ENCODE peak calls at places on chromosomes 5 and 9, in nine cellular contexts. S is upper lobe of right lung; E is GM12864; P is CD8-positive, alpha-beta T cell; M is breast epithelium; T is foreskin fibroblast; G is B cell; L is ovary; H is nephron progenitor cell. K is an unnamed sample.

GRCh38 chr9:109476781-109477268 is 21.3 kb downstream of the PTPN3 start:
- DNase-seq in G (no peak), T (no peak), H (no peak), L (no peak), M (no peak), S (no peak), E (no peak), P (no peak), K (no peak)

GRCh38 chr5:147467973-147468508 is 41.8 kb downstream of the DPYSL3 start:
- DNase-seq in T (no peak), E (no peak), G (no peak), M (no peak), S (no peak), L (no peak), H (no peak), P (no peak), K (no peak)

GRCh38 chr5:66596791-66597757 is 881 bp downstream of the MAST4 start:
- DNase-seq in L (peak), S (peak), E (no peak), G (peak), P (no peak), H (peak), T (peak), M (no peak), K (peak)

GRCh38 chr9:89498845-89499480 is 1.1 kb upstream of the SEMA4D start:
- DNase-seq in P (no peak), S (no peak), G (peak), T (no peak), M (no peak), L (no peak), E (peak), H (no peak), K (peak)

GRCh38 chr9:21607576-21607975 is 125.5 kb upstream of the IFNE start:
- DNase-seq in L (no peak), T (no peak), E (no peak), S (no peak), M (no peak), H (no peak), G (no peak), P (no peak), K (no peak)

GRCh38 chr5:55773057-55773456 is 35.2 kb downstream of the DDX4 start:
- DNase-seq in G (no peak), L (no peak), T (no peak), P (no peak), S (no peak), M (no peak), H (no peak), E (no peak), K (no peak)

GRCh38 chr5:861442-862366 is 10.9 kb upstream of the ZDHHC11 start:
- DNase-seq in T (no peak), P (no peak), H (no peak), S (no peak), G (no peak), M (no peak), L (no peak), E (no peak), K (no peak)

GRCh38 chr5:72835633-72836032 is 19.2 kb downstream of the TNPO1 start:
- DNase-seq in G (no peak), H (no peak), L (no peak), P (no peak), T (no peak), M (no peak), E (no peak), S (no peak), K (no peak)

GRCh38 chr5:140227046-140227445 is 52.1 kb downstream of the CYSTM1 start:
- DNase-seq in S (no peak), E (no peak), H (no peak), L (no peak), T (no peak), M (no peak), P (no peak), G (no peak), K (no peak)

GRCh38 chr5:63255609-63256008 is 677.0 kb downstream of the LRRC70 start:
- DNase-seq in H (no peak), P (no peak), S (no peak), M (no peak), G (no peak), T (no peak), L (no peak), E (no peak), K (no peak)

GRCh38 chr9:116191757-116192415 is 38.3 kb downstream of the PAPPA start:
- DNase-seq in E (no peak), G (no peak), H (no peak), M (no peak), T (no peak), L (no peak), S (no peak), P (no peak), K (no peak)

GRCh38 chr5:133653602-133653995 is 41.3 kb upstream of the FSTL4 start:
- DNase-seq in E (no peak), G (no peak), H (peak), T (no peak), L (no peak), S (no peak), P (no peak), M (no peak), K (no peak)

GRCh38 chr5:59293700-59294099 is 599.8 kb downstream of the PDE4D start:
- DNase-seq in H (no peak), T (no peak), S (no peak), E (no peak), P (no peak), M (no peak), L (no peak), G (no peak), K (no peak)

GRCh38 chr5:149038336-149039075 is 24.4 kb downstream of the SH3TC2 start:
- DNase-seq in T (no peak), M (no peak), P (no peak), L (no peak), S (no peak), E (no peak), H (no peak), G (no peak), K (no peak)

GRCh38 chr5:150070821-150071220 is 15.5 kb downstream of the CSF1R start:
- DNase-seq in S (no peak), L (no peak), E (no peak), P (no peak), T (no peak), M (no peak), G (no peak), H (no peak), K (no peak)

GRCh38 chr5:132268698-132269551 is 11.4 kb downstream of the PDLIM4 start:
- DNase-seq in L (no peak), S (no peak), G (no peak), P (no peak), T (peak), H (peak), E (no peak), M (no peak), K (peak)

GRCh38 chr9:70060883-70061507 is 17.3 kb downstream of the MAMDC2 start:
- DNase-seq in G (no peak), H (no peak), E (peak), M (no peak), T (no peak), S (no peak), L (no peak), P (no peak), K (no peak)

GRCh38 chr5:99005506-99005905 is 76.7 kb upstream of the CHD1 start:
- DNase-seq in E (no peak), P (no peak), M (no peak), G (no peak), T (no peak), L (no peak), H (no peak), S (no peak), K (no peak)

GRCh38 chr5:134534058-134534725 is 8.7 kb downstream of the JADE2 start:
- DNase-seq in H (no peak), M (no peak), E (no peak), L (no peak), P (no peak), T (no peak), S (no peak), G (no peak), K (no peak)

GRCh38 chr5:138635708-138636107 is 60.5 kb upstream of the HSPA9 start:
- DNase-seq in T (no peak), L (no peak), E (no peak), P (no peak), G (no peak), S (no peak), H (no peak), M (no peak), K (no peak)

GRCh38 chr5:75048457-75048953 is 3.9 kb downstream of the GCNT4 start:
- DNase-seq in E (peak), G (no peak), P (no peak), H (no peak), S (no peak), M (no peak), L (no peak), T (peak), K (peak)

GRCh38 chr5:169917425-169917824 is 62.9 kb downstream of the INSYN2B start:
- DNase-seq in T (no peak), P (no peak), L (no peak), G (no peak), M (no peak), E (no peak), S (no peak), H (no peak), K (no peak)

DNA sequence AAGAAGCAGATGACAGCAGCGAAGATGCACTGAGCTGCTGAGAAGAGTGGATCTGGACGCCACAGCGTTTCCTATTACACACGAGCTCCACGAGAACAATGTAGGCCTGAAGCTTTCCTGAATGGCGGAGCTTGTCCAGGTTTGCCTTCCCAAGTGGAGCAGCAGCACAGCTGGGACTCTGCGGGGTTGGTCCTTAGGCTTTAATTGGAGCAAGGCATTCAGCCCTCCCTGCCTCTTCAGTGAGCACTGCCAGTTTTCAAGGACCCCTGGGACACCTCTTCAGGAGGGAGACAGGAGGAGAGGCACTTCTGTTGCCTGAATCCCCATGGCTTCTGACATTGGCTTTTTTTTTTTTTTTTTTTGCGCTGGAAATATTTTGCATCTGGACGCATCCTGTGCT is 179.4 kb downstream of the SEMA6A start:
- DNase-seq in L (no peak), E (no peak), S (no peak), P (no peak), M (no peak), T (no peak), G (no peak), H (no peak), K (no peak)
- TF ChIP-seq CTCF in L (no peak), E (no peak), S (no peak), P (no peak), M (no peak), T (no peak), G (no peak), H (no peak), K (no peak)

GRCh38 chr5:33969572-33970452 is 14.7 kb downstream of the SLC45A2 start:
- DNase-seq in H (peak), P (no peak), E (no peak), S (no peak), M (no peak), G (peak), T (peak), L (no peak), K (peak)
- TF ChIP-seq CTCF in H (peak), P (peak), E (peak), S (peak), M (peak), G (peak), T (peak), L (peak), K (peak)

DNA sequence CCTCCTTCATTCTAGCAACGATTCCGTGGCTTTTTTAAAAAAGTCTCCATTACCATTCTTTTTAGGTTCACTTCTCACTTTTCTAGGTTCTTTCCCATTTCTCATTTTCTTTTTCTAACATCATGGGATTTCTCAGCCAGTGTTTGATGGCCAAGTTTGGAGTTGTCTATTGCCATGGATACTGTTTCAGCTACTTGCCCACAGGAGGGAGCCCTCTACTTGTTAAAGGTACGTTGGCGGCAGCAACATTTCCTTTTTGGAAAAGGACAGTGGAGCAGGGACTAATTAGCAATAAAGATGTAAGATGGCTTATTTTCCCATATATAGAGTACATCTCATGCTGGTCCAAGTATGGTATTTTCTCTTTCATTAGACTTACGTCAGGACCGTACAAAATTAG is 2257.5 kb upstream of the C9orf72 start:
- DNase-seq in S (no peak), E (no peak), T (no peak), L (no peak), M (no peak), P (no peak), H (peak), G (no peak), K (no peak)
- TF ChIP-seq CTCF in S (peak), E (no peak), T (no peak), L (no peak), M (no peak), P (no peak), H (peak), G (no peak), K (peak)

GRCh38 chr5:88470746-88471145 is 202.1 kb upstream of the TMEM161B start:
- DNase-seq in L (no peak), G (no peak), M (no peak), P (no peak), E (no peak), S (no peak), T (no peak), H (no peak), K (no peak)
- TF ChIP-seq CTCF in L (no peak), G (no peak), M (no peak), P (no peak), E (no peak), S (no peak), T (no peak), H (no peak), K (no peak)

GRCh38 chr9:134983094-134983493 is 65.4 kb upstream of the FCN1 start:
- DNase-seq in T (no peak), H (peak), L (no peak), M (peak), P (no peak), G (no peak), E (no peak), S (peak), K (peak)
- TF ChIP-seq CTCF in T (no peak), H (peak), L (no peak), M (no peak), P (no peak), G (peak), E (peak), S (peak), K (peak)

DNA sequence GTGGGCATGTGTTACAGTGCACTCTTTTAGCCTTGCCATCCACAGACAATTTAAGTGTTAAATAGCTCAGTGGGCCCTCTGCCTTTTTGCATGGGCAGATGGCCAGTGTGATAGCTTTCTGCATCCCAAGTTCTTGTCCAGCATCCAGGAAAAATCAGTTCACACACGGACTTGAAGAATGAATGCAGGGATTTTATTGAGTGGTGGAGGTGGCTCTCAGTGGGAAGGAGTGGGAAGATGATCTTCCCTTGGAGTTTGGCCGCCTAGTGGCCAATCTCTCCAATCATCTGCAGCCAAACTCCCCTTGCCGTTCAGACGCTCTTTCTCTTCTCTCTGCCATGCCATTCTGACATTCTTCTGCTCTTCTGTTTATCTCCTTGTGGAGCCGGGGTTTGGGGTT is 322.4 kb upstream of the GRAMD2B start:
- DNase-seq in T (no peak), E (no peak), G (no peak), S (no peak), L (no peak), P (no peak), H (no peak), M (no peak), K (no peak)
- TF ChIP-seq CTCF in T (peak), E (peak), G (no peak), S (peak), L (no peak), P (no peak), H (peak), M (peak), K (no peak)

DNA sequence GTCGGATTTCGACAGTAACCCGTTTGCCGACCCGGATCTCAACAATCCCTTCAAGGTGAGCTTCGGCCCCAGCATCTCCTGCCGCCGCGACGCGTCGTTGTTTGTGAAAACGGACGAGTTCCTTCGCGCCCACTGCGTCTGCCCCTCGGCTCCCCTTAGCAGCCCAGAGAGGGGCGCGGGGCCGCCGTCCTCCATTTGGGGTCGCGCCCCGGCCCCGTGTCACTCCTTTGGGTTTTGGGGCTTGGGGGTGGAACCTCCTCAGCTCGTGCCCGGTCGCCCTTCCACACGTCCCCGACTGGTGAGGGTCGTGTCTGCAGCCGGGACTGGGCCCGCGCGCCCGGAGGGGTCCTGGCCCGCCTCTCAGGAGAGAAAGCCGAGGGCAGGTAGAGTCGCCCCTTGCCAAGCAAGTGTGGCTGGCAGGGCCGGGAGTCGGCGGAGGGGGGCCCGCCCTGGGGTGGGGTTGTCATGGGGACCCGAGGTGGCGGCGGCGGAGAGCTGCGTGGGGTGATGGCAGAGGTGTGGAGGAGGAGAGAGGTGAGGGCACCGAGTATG is 333 bp downstream of the SCAMP1 start:
- DNase-seq in P (peak), H (peak), G (peak), S (peak), E (no peak), M (peak), T (no peak), L (peak), K (peak)
- TF ChIP-seq CTCF in P (no peak), H (no peak), G (no peak), S (no peak), E (no peak), M (no peak), T (no peak), L (no peak), K (no peak)

DNA sequence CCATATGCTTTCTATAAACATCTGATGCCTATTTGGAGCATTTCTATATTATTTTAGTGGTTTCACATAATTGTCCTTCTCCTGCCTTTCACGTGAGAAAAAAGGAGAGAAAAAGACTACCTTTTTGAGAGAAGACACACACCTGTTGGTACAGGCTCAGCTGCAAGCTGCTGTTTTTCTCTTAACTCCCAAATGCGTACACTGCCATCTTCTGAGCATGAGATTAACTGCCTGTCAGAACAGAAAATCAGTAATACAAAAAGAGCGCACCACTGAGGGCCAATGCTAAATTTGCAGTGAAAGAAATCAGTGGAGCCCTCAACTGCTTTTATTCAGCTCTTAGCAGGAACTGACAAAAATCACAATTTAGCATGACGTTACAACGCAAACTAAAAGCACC is 54.9 kb downstream of the WDR41 start:
- DNase-seq in H (no peak), P (no peak), T (no peak), L (no peak), G (no peak), S (no peak), M (no peak), E (no peak), K (no peak)
- TF ChIP-seq CTCF in H (no peak), P (no peak), T (no peak), L (no peak), G (no peak), S (no peak), M (no peak), E (no peak), K (no peak)

GRCh38 chr9:91949946-91950664 is at the start of gene ROR2:
- DNase-seq in H (peak), E (no peak), L (peak), T (no peak), M (peak), S (peak), P (peak), G (peak), K (peak)

GRCh38 chr9:91948061-91948422 is 2.0 kb downstream of the ROR2 start:
- DNase-seq in S (no peak), G (no peak), H (peak), E (no peak), T (no peak), L (peak), M (no peak), P (no peak), K (no peak)

GRCh38 chr9:91949293-91949945 is 609 bp downstream of the ROR2 start:
- DNase-seq in S (no peak), H (peak), G (peak), L (peak), M (no peak), P (no peak), E (no peak), T (no peak), K (peak)

GRCh38 chr9:91946825-91947224 is 3.2 kb downstream of the ROR2 start:
- DNase-seq in L (no peak), M (no peak), T (no peak), S (no peak), E (no peak), H (no peak), G (no peak), P (no peak), K (no peak)

GRCh38 chr9:91948423-91949292 is 1.4 kb downstream of the ROR2 start:
- DNase-seq in P (no peak), S (peak), H (peak), T (no peak), E (no peak), M (peak), G (peak), L (peak), K (peak)
- TF ChIP-seq CTCF in P (no peak), S (peak), H (peak), T (no peak), E (no peak), M (peak), G (no peak), L (peak), K (no peak)

GRCh38 chr9:136331556-136332481 is 4.5 kb downstream of the GPSM1 start:
- DNase-seq in G (no peak), S (no peak), M (no peak), L (no peak), E (no peak), H (no peak), T (no peak), P (no peak), K (no peak)
- TF ChIP-seq CTCF in G (no peak), S (no peak), M (no peak), L (no peak), E (no peak), H (no peak), T (no peak), P (no peak), K (no peak)